ENCODE peak calls at places on chromosomes 4 and X, in seven cellular contexts. L is cardiac muscle cell, T is nephron progenitor cell, V is lower leg skin, S is thoracic aorta, K is transverse colon, W is upper lobe of left lung. H is an unnamed sample.

GRCh38 chr4:6804082-6804752 is 21.7 kb downstream of the KIAA0232 start:
- DNase-seq in K (peak), L (no peak), W (no peak), V (no peak), S (no peak), T (no peak), H (no peak)

GRCh38 chr4:56698329-56698728 is 17.2 kb upstream of the HOPX start:
- DNase-seq in V (no peak), W (peak), T (no peak), L (peak), K (no peak), S (no peak), H (no peak)

GRCh38 chrX:102085706-102086105 is 39.8 kb upstream of the TCEAL2 start:
- DNase-seq in K (no peak), L (no peak), W (no peak), V (no peak), S (no peak), T (no peak), H (no peak)

GRCh38 chr4:88737304-88738015 is 39.8 kb upstream of the NAP1L5 start:
- DNase-seq in S (no peak), K (peak), T (peak), L (no peak), V (no peak), W (peak), H (no peak)

GRCh38 chr4:147984065-147984777 is 252.3 kb downstream of the ARHGAP10 start:
- DNase-seq in V (no peak), K (peak), L (peak), T (peak), W (no peak), S (no peak), H (no peak)

GRCh38 chr4:179719766-179720470 is 2277.7 kb upstream of the AGA start:
- DNase-seq in S (no peak), L (no peak), V (no peak), K (no peak), T (no peak), W (no peak), H (no peak)

GRCh38 chr4:4685810-4686209 is 144.0 kb upstream of the STX18 start:
- DNase-seq in S (no peak), T (peak), W (no peak), L (no peak), K (no peak), V (no peak), H (no peak)

GRCh38 chr4:60034371-60034770 is 1165.8 kb upstream of the ADGRL3 start:
- DNase-seq in T (no peak), V (no peak), W (no peak), S (no peak), L (no peak), K (no peak), H (no peak)

GRCh38 chr4:74190919-74191397 is 33.0 kb downstream of the MTHFD2L start:
- DNase-seq in L (no peak), S (no peak), W (no peak), V (no peak), T (no peak), K (no peak), H (no peak)

GRCh38 chr4:4472344-4472958 is 69.4 kb downstream of the STX18 start:
- DNase-seq in K (no peak), L (no peak), V (no peak), S (no peak), T (no peak), W (no peak), H (no peak)

GRCh38 chr4:23232987-23233386 is 540.2 kb downstream of the GBA3 start:
- DNase-seq in L (no peak), T (no peak), V (no peak), K (no peak), S (no peak), W (no peak), H (no peak)

GRCh38 chrX:84168574-84168973 is 19.4 kb downstream of the RPS6KA6 start:
- DNase-seq in K (no peak), L (no peak), T (no peak), V (no peak), W (no peak), S (no peak), H (no peak)

GRCh38 chr4:26346203-26346620 is 25.4 kb downstream of the RBPJ start:
- DNase-seq in K (no peak), W (no peak), V (no peak), T (no peak), S (no peak), L (no peak), H (no peak)

GRCh38 chr4:106136777-106137331 is 179.2 kb downstream of the TBCK start:
- DNase-seq in W (no peak), K (no peak), S (no peak), V (no peak), L (no peak), T (no peak), H (no peak)

GRCh38 chr4:113052379-113052951 is 3.0 kb downstream of the ANK2 start:
- DNase-seq in S (no peak), W (no peak), T (no peak), K (no peak), L (no peak), V (no peak), H (no peak)

GRCh38 chrX:16167181-16167580 is at the start of gene MAGEB17:
- DNase-seq in K (no peak), L (no peak), S (no peak), V (no peak), T (no peak), W (no peak), H (no peak)

GRCh38 chr4:142656178-142656577 is 189.9 kb downstream of the INPP4B start:
- DNase-seq in L (peak), W (no peak), V (no peak), K (no peak), S (no peak), T (peak), H (no peak)

GRCh38 chr4:142663828-142664227 is 182.3 kb downstream of the INPP4B start:
- DNase-seq in W (no peak), S (no peak), V (no peak), L (no peak), T (no peak), K (no peak), H (no peak)

GRCh38 chr4:142660728-142661127 is 185.4 kb downstream of the INPP4B start:
- DNase-seq in L (no peak), S (no peak), W (no peak), K (no peak), V (no peak), T (no peak), H (no peak)
- TF ChIP-seq CTCF in L (no peak), S (no peak), W (no peak), K (no peak), V (no peak), T (no peak), H (no peak)

GRCh38 chr4:86818211-86818610 is 31.0 kb downstream of the SLC10A6 start:
- DNase-seq in T (no peak), L (no peak), S (no peak), W (no peak), K (no peak), V (no peak), H (no peak)

GRCh38 chr4:86815653-86816052 is 33.5 kb downstream of the SLC10A6 start:
- DNase-seq in W (no peak), S (no peak), L (no peak), K (no peak), V (no peak), T (no peak), H (no peak)

GRCh38 chr4:86822136-86822535 is 27.0 kb downstream of the SLC10A6 start:
- DNase-seq in S (no peak), V (no peak), K (no peak), T (no peak), W (no peak), L (no peak), H (no peak)

GRCh38 chr4:86816463-86817107 is 32.6 kb downstream of the SLC10A6 start:
- DNase-seq in K (no peak), T (no peak), S (no peak), L (no peak), W (no peak), V (peak), H (no peak)

DNA sequence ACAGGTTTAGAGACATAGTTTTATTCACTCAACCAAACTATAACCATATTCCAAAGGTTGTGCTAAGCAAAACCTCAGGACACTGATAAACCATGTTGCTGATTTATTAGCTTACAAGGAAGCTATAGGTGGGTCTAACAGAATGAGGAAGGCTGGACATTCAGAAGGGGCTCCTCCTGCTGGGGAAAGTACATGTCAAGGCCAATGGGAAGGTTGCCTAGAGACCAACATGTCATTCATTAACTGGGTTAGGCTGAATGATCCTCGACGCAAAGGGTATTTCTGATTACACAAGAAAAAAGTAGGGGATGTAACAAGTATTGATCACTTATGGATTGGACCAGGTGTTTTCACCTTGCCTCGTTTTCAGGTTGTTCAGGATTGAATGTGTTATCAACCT is 30.3 kb downstream of the SLC10A6 start:
- DNase-seq in V (no peak), W (no peak), S (no peak), T (no peak), L (no peak), K (no peak), H (no peak)
- TF ChIP-seq CTCF in V (no peak), W (no peak), S (no peak), T (no peak), L (no peak), K (no peak), H (no peak)

DNA sequence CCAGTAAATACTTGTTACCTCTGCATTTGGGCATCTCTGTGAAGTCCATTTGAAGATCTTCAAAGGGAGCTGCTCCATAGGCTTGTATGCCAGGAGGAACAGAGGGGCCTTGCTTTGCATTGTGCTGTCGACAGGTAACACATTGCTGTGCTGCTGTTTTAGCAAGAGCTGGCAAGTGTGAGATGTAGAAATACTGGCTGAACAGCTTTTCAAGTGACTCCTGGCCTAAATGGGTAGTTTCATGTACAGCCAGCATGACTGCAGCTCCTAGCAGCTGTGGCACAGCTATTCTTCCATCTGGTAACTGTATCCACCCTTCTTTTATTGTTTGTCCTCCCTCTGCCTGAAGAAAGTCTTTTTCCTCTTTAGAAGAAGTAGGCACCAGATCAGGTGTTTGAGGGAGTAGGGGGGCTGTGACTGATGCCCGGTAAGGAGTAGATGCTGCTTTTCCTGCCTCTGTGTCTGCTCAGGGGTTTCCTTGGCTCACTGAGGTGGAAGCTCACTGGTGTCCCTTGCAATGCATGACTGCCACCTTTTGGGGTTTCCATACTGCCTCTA is 965.3 kb downstream of the CCSER1 start:
- DNase-seq in K (no peak), S (no peak), W (peak), T (no peak), V (no peak), L (no peak), H (no peak)
- TF ChIP-seq CTCF in K (no peak), S (no peak), W (no peak), T (no peak), V (no peak), L (no peak), H (no peak)

DNA sequence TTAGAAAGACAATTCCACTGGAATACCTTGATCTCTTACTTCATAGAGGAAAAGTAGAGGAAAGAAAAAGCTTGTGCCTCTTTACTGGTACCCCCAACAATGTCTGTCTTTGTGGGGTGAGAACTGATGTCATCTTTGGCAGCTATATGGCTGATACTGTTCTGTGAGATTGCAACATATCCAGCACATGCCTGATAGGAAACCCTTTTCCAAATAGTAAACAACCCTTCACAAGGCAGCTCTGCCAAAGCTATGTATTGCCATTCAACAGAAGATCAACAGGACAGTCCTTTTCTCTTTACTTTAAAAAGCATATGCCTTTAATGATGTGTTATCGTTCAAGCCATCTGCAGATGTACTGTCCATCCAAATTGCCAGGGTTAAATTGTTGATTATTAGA is 105.9 kb downstream of the IL1RAPL1 start:
- DNase-seq in S (no peak), V (no peak), K (no peak), L (no peak), T (no peak), W (no peak), H (no peak)
- TF ChIP-seq CTCF in S (no peak), V (no peak), K (no peak), L (no peak), T (no peak), W (no peak), H (no peak)

GRCh38 chrX:136166221-136166855 is 19.0 kb downstream of the FHL1 start:
- DNase-seq in V (no peak), K (no peak), L (peak), T (no peak), S (no peak), W (no peak), H (no peak)
- TF ChIP-seq CTCF in V (no peak), K (no peak), L (peak), T (no peak), S (peak), W (peak), H (no peak)

GRCh38 chr4:155799106-155799793 is 40.4 kb downstream of the GUCY1B1 start:
- DNase-seq in K (no peak), W (no peak), S (no peak), V (no peak), T (no peak), L (no peak), H (no peak)

GRCh38 chr4:155799794-155800123 is 40.9 kb downstream of the GUCY1B1 start:
- DNase-seq in W (no peak), S (no peak), T (no peak), L (no peak), K (no peak), V (no peak), H (no peak)

GRCh38 chr4:155800685-155801343 is 42.0 kb downstream of the GUCY1B1 start:
- DNase-seq in T (no peak), V (no peak), K (no peak), L (no peak), W (no peak), S (no peak), H (no peak)

GRCh38 chr4:155794589-155794988 is 35.8 kb downstream of the GUCY1B1 start:
- DNase-seq in W (no peak), V (no peak), L (no peak), K (no peak), S (no peak), T (no peak), H (no peak)

DNA sequence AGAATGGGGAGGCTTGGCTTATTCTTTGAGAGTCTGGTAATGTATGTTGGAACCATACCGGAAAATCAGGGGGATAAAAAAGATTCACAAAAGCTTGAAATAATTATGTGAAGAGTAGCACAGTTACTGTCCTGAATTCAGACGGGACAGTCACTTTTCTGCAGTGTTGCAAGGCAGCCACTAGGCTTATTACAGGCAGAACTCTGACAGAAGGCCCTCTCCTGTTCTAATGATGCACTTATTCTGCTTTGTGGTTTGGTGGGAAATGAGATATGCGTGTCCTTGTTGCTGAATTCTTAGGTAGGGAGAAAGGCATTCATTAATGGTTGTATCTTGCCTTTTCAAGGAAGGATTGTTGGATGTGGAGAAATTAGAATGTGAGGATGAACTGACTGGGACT is 37.2 kb downstream of the GUCY1B1 start:
- DNase-seq in T (no peak), W (no peak), K (no peak), L (no peak), S (no peak), V (no peak), H (no peak)
- TF ChIP-seq CTCF in T (peak), W (no peak), K (no peak), L (peak), S (no peak), V (no peak), H (no peak)

GRCh38 chr4:48777739-48778138 is 2.3 kb downstream of the FRYL start:
- DNase-seq in L (no peak), T (no peak), K (no peak), W (no peak), V (no peak), S (no peak), H (no peak)

GRCh38 chr4:48780867-48781219 is 764 bp upstream of the FRYL start:
- DNase-seq in W (no peak), T (no peak), V (no peak), K (peak), S (no peak), L (no peak), H (no peak)

GRCh38 chr4:48779998-48780866 is at the start of gene FRYL:
- DNase-seq in W (peak), K (peak), L (peak), V (peak), T (peak), S (peak), H (peak)

GRCh38 chr4:48778431-48779094 is 1.5 kb downstream of the FRYL start:
- DNase-seq in T (no peak), V (no peak), L (peak), S (no peak), W (no peak), K (no peak), H (no peak)

GRCh38 chr4:48779095-48779997 is 733 bp downstream of the FRYL start:
- DNase-seq in S (no peak), L (peak), V (peak), K (peak), W (peak), T (peak), H (no peak)
- TF ChIP-seq CTCF in S (no peak), L (no peak), V (no peak), K (no peak), W (no peak), T (no peak), H (no peak)

GRCh38 chr4:185036842-185037241 is 18.6 kb downstream of the HELT start:
- DNase-seq in L (no peak), W (no peak), K (no peak), V (peak), T (no peak), S (no peak), H (no peak)
- TF ChIP-seq CTCF in L (no peak), W (no peak), K (no peak), V (no peak), T (no peak), S (no peak), H (no peak)

GRCh38 chrX:13340182-13340791 is 20.4 kb upstream of the ATXN3L start:
- DNase-seq in V (no peak), S (no peak), T (no peak), L (no peak), K (no peak), W (no peak), H (no peak)

GRCh38 chrX:13339607-13340006 is 19.8 kb upstream of the ATXN3L start:
- DNase-seq in T (no peak), L (no peak), V (no peak), S (no peak), K (peak), W (no peak), H (no peak)

GRCh38 chrX:13338985-13339384 is 19.1 kb upstream of the ATXN3L start:
- DNase-seq in V (no peak), L (no peak), K (no peak), T (no peak), W (no peak), S (no peak), H (no peak)

GRCh38 chrX:13345037-13345436 is 25.2 kb upstream of the ATXN3L start:
- DNase-seq in L (no peak), V (no peak), T (no peak), S (no peak), W (no peak), K (no peak), H (no peak)

DNA sequence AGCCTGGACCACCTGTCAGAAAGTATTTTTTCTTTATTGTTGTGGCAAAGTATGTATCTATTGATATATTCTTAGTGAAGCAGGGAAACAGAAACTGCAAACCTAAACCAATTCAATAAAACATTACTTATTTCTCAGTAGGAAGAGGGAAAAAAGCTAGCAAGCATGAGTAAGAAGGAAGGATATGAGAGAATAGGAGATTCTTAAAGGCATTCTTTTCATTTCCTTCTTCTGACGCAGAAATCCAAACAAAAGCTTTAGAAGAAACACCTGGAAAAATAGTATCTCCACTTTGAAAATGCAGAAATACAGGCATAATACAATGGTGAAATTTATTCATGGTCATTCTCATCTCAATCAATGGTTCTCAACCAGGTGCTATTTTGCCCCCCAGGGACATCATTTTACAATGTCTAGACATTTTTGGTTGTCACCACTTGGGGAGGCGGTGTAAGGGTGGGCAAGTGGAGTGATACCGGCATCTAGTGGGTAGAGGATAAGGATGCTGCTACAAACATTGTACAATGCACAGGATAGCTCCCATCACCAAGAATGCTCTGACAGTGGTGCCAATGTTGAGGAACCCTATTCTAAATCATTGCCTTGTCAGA is 21.7 kb upstream of the ATXN3L start:
- DNase-seq in K (no peak), W (no peak), T (no peak), L (no peak), V (no peak), S (no peak), H (no peak)
- TF ChIP-seq CTCF in K (no peak), W (no peak), T (no peak), L (no peak), V (no peak), S (no peak), H (no peak)

DNA sequence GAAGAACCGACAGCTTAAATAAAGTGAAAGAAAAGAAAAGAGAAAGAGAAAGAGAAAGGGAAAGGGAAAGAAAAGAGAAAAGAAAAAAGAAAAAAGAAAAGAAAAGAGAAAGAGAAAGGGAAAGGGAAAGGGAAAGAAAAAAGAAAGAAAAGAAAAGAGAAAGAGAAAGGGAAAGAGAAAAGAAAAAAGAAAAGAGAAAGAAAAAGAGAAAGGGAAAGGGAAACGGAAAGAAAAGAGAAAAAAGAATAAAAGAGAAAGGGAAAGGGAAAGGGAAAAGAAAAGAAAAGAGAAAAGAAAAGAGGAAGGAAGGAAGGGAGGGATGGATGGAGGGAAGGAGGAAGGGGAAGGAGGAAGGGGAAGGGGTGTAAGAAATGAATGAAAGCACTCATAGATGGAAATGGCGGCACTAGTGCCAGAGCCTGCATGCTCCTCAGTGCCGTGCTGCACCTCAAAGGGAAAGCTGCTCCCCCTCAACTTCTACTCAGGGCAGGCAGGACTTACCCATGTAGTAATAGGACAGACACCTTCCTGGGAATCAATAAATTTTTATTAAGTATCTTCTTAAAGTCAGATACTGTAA is 70.7 kb downstream of the AFAP1 start:
- DNase-seq in W (no peak), T (no peak), L (no peak), V (no peak), S (no peak), K (no peak), H (no peak)
- TF ChIP-seq CTCF in W (no peak), T (no peak), L (no peak), V (no peak), S (no peak), K (no peak), H (no peak)

H was measured in omental fat pad.